ENCODE peak calls at places on chromosome 14, in eight cellular contexts. One of them, this sample, is unnamed.

GRCh38 chr14:23347406-23348296 is 5.0 kb downstream of the SLC22A17 start:
- DNase-seq in BE2C: no peak
- DNase-seq in skeletal muscle cell: no peak
- DNase-seq in T-helper 9 cell: no peak
- DNase-seq in adipocyte: no peak
- DNase-seq in B cell: no peak
- DNase-seq in type B pancreatic cell: no peak
- DNase-seq in breast epithelium: no peak
- DNase-seq in this sample: no peak

GRCh38 chr14:70097576-70098256 is 91.0 kb downstream of the SLC8A3 start:
- DNase-seq in T-helper 9 cell: no peak
- DNase-seq in BE2C: no peak
- DNase-seq in breast epithelium: no peak
- DNase-seq in adipocyte: no peak
- DNase-seq in B cell: no peak
- DNase-seq in skeletal muscle cell: no peak
- DNase-seq in type B pancreatic cell: no peak
- DNase-seq in this sample: peak

GRCh38 chr14:55221186-55221585 is 29.8 kb upstream of the DLGAP5 start:
- DNase-seq in breast epithelium: no peak
- DNase-seq in adipocyte: peak
- DNase-seq in type B pancreatic cell: no peak
- DNase-seq in B cell: no peak
- DNase-seq in BE2C: no peak
- DNase-seq in T-helper 9 cell: no peak
- DNase-seq in skeletal muscle cell: no peak
- DNase-seq in this sample: peak

GRCh38 chr14:102557434-102558226 is 34.8 kb upstream of the RCOR1 start:
- DNase-seq in B cell: no peak
- DNase-seq in skeletal muscle cell: no peak
- DNase-seq in type B pancreatic cell: no peak
- DNase-seq in BE2C: no peak
- DNase-seq in adipocyte: no peak
- DNase-seq in breast epithelium: no peak
- DNase-seq in T-helper 9 cell: no peak
- DNase-seq in this sample: no peak

GRCh38 chr14:26598081-26598671 is 343 bp upstream of the NOVA1 start:
- DNase-seq in breast epithelium: peak
- DNase-seq in type B pancreatic cell: peak
- DNase-seq in T-helper 9 cell: no peak
- DNase-seq in B cell: no peak
- DNase-seq in BE2C: peak
- DNase-seq in skeletal muscle cell: peak
- DNase-seq in adipocyte: peak
- DNase-seq in this sample: peak

GRCh38 chr14:25011095-25011494 is 38.9 kb downstream of the STXBP6 start:
- DNase-seq in adipocyte: no peak
- DNase-seq in BE2C: no peak
- DNase-seq in type B pancreatic cell: no peak
- DNase-seq in T-helper 9 cell: no peak
- DNase-seq in skeletal muscle cell: no peak
- DNase-seq in breast epithelium: no peak
- DNase-seq in B cell: no peak
- DNase-seq in this sample: no peak

GRCh38 chr14:70886421-70887206 is 20.6 kb upstream of the PCNX1 start:
- DNase-seq in breast epithelium: no peak
- DNase-seq in type B pancreatic cell: no peak
- DNase-seq in adipocyte: no peak
- DNase-seq in T-helper 9 cell: peak
- DNase-seq in skeletal muscle cell: no peak
- DNase-seq in BE2C: no peak
- DNase-seq in B cell: peak
- DNase-seq in this sample: no peak

GRCh38 chr14:23034498-23035302 is at the start of gene PSMB5:
- DNase-seq in T-helper 9 cell: peak
- DNase-seq in type B pancreatic cell: peak
- DNase-seq in breast epithelium: peak
- DNase-seq in adipocyte: peak
- DNase-seq in skeletal muscle cell: peak
- DNase-seq in B cell: peak
- DNase-seq in BE2C: peak
- DNase-seq in this sample: peak

GRCh38 chr14:68757618-68758081 is 35.2 kb downstream of the ZFP36L1 start:
- DNase-seq in breast epithelium: no peak
- DNase-seq in adipocyte: no peak
- DNase-seq in BE2C: no peak
- DNase-seq in type B pancreatic cell: no peak
- DNase-seq in skeletal muscle cell: peak
- DNase-seq in B cell: peak
- DNase-seq in T-helper 9 cell: no peak
- DNase-seq in this sample: peak

GRCh38 chr14:32013083-32013482 is 64.0 kb upstream of the ARHGAP5 start:
- DNase-seq in T-helper 9 cell: no peak
- DNase-seq in adipocyte: no peak
- DNase-seq in BE2C: peak
- DNase-seq in skeletal muscle cell: no peak
- DNase-seq in B cell: no peak
- DNase-seq in type B pancreatic cell: no peak
- DNase-seq in breast epithelium: no peak
- DNase-seq in this sample: no peak

GRCh38 chr14:28294834-28295440 is 471.6 kb upstream of the FOXG1 start:
- DNase-seq in type B pancreatic cell: no peak
- DNase-seq in breast epithelium: no peak
- DNase-seq in T-helper 9 cell: no peak
- DNase-seq in BE2C: no peak
- DNase-seq in skeletal muscle cell: peak
- DNase-seq in B cell: no peak
- DNase-seq in adipocyte: peak
- DNase-seq in this sample: peak

GRCh38 chr14:53842938-53843337 is 113.7 kb downstream of the BMP4 start:
- DNase-seq in breast epithelium: no peak
- DNase-seq in BE2C: no peak
- DNase-seq in skeletal muscle cell: no peak
- DNase-seq in T-helper 9 cell: no peak
- DNase-seq in type B pancreatic cell: no peak
- DNase-seq in adipocyte: no peak
- DNase-seq in B cell: no peak
- DNase-seq in this sample: no peak

GRCh38 chr14:75277796-75278421 is 719 bp upstream of the FOS start:
- DNase-seq in B cell: no peak
- DNase-seq in T-helper 9 cell: no peak
- DNase-seq in breast epithelium: no peak
- DNase-seq in BE2C: no peak
- DNase-seq in adipocyte: no peak
- DNase-seq in type B pancreatic cell: no peak
- DNase-seq in skeletal muscle cell: no peak
- DNase-seq in this sample: peak

GRCh38 chr14:50763386-50764007 is 67.5 kb downstream of the NIN start:
- DNase-seq in adipocyte: peak
- DNase-seq in T-helper 9 cell: no peak
- DNase-seq in BE2C: no peak
- DNase-seq in type B pancreatic cell: no peak
- DNase-seq in breast epithelium: no peak
- DNase-seq in B cell: no peak
- DNase-seq in skeletal muscle cell: peak
- DNase-seq in this sample: peak

GRCh38 chr14:95255487-95255886 is 64.2 kb downstream of the CLMN start:
- DNase-seq in BE2C: no peak
- DNase-seq in T-helper 9 cell: no peak
- DNase-seq in skeletal muscle cell: peak
- DNase-seq in type B pancreatic cell: no peak
- DNase-seq in adipocyte: peak
- DNase-seq in breast epithelium: peak
- DNase-seq in B cell: no peak
- DNase-seq in this sample: no peak

GRCh38 chr14:68312884-68313725 is 479.8 kb downstream of the ZFP36L1 start:
- DNase-seq in type B pancreatic cell: no peak
- DNase-seq in adipocyte: no peak
- DNase-seq in breast epithelium: no peak
- DNase-seq in skeletal muscle cell: no peak
- DNase-seq in BE2C: no peak
- DNase-seq in B cell: no peak
- DNase-seq in T-helper 9 cell: no peak
- DNase-seq in this sample: no peak

GRCh38 chr14:94545131-94545841 is 16.0 kb upstream of the SERPINA4 start:
- DNase-seq in BE2C: no peak
- DNase-seq in skeletal muscle cell: no peak
- DNase-seq in type B pancreatic cell: no peak
- DNase-seq in breast epithelium: no peak
- DNase-seq in adipocyte: no peak
- DNase-seq in T-helper 9 cell: no peak
- DNase-seq in B cell: no peak
- DNase-seq in this sample: no peak

GRCh38 chr14:91996951-91997371 is 42.9 kb downstream of the TRIP11 start:
- DNase-seq in adipocyte: peak
- DNase-seq in B cell: no peak
- DNase-seq in breast epithelium: no peak
- DNase-seq in type B pancreatic cell: no peak
- DNase-seq in skeletal muscle cell: peak
- DNase-seq in BE2C: no peak
- DNase-seq in T-helper 9 cell: no peak
- DNase-seq in this sample: peak